ENCODE peak calls at places on chromosomes 11 and 22, in eight cellular contexts. W is HCT116; U is choroid plexus epithelial cell; O is brain microvascular endothelial cell; I is IMR-90; G is sigmoid colon; R is aorta; K is CD4-positive, CD25-positive, alpha-beta regulatory T cell. A is an unnamed sample.

GRCh38 chr22:47392729-47393128 is 630.3 kb downstream of the TBC1D22A start:
- DNase-seq in W (no peak), U (no peak), O (no peak), I (no peak), G (no peak), R (peak; percentile 17), K (no peak), A (no peak)

GRCh38 chr11:2477936-2478335 is 33.1 kb downstream of the KCNQ1 start:
- DNase-seq in W (no peak), U (no peak), O (no peak), I (no peak), G (no peak), R (no peak), K (no peak), A (no peak)

GRCh38 chr11:128465531-128465930 is 121.8 kb downstream of the ETS1 start:
- DNase-seq in W (no peak), U (no peak), O (no peak), I (no peak), G (no peak), R (no peak), K (no peak), A (no peak)

GRCh38 chr22:23180301-23180892 is at the start of gene BCR:
- DNase-seq in W (peak; percentile 34), U (peak; percentile 75), O (peak; percentile 17), I (peak; percentile 65), G (peak; percentile 89), R (peak; percentile 81), K (peak; percentile 80), A (peak; percentile 83)

GRCh38 chr22:49437956-49438355 is 389.7 kb downstream of the BRD1 start:
- DNase-seq in W (no peak), U (no peak), O (no peak), I (no peak), G (peak; percentile 49), R (no peak), K (no peak), A (no peak)

GRCh38 chr11:76265771-76266241 is 59.5 kb upstream of the WNT11 start:
- DNase-seq in W (no peak), U (no peak), O (no peak), I (no peak), G (no peak), R (no peak), K (no peak), A (no peak)

GRCh38 chr11:69280994-69281393 is 13.0 kb upstream of the MYEOV start:
- DNase-seq in W (peak; percentile 68), U (peak; percentile 81), O (peak; percentile 85), I (peak; percentile 64), G (no peak), R (no peak), K (no peak), A (peak; percentile 96)

GRCh38 chr11:97361812-97362378 is 972.1 kb downstream of the JRKL start:
- DNase-seq in W (no peak), U (peak; percentile 42), O (peak; percentile 33), I (no peak), G (no peak), R (no peak), K (no peak), A (peak; percentile 91)

GRCh38 chr11:11608783-11609232 is 13.0 kb downstream of the GALNT18 start:
- DNase-seq in W (no peak), U (peak; percentile 2), O (no peak), I (peak; percentile 71), G (no peak), R (no peak), K (no peak), A (peak; percentile 51)

GRCh38 chr22:25656724-25657123 is 85.3 kb upstream of the MYO18B start:
- DNase-seq in W (no peak), U (no peak), O (no peak), I (no peak), G (no peak), R (no peak), K (peak; percentile 11), A (no peak)

GRCh38 chr11:21396351-21397008 is 727.1 kb downstream of the NELL1 start:
- DNase-seq in W (no peak), U (no peak), O (no peak), I (no peak), G (no peak), R (no peak), K (no peak), A (peak; percentile 1)

GRCh38 chr22:41888638-41889200 is 26.2 kb downstream of the SHISA8 start:
- DNase-seq in W (no peak), U (no peak), O (no peak), I (peak; percentile 58), G (no peak), R (no peak), K (no peak), A (no peak)

GRCh38 chr11:118870396-118871343 is 13.0 kb upstream of the CXCR5 start:
- DNase-seq in W (no peak), U (peak; percentile 68), O (no peak), I (peak; percentile 13), G (peak; percentile 82), R (peak; percentile 66), K (peak; percentile 64), A (no peak)

GRCh38 chr22:47190957-47191323 is 428.5 kb downstream of the TBC1D22A start:
- DNase-seq in W (peak; percentile 8), U (no peak), O (no peak), I (no peak), G (peak; percentile 46), R (no peak), K (no peak), A (no peak)

GRCh38 chr11:43580735-43581369 is 99.7 kb upstream of the HSD17B12 start:
- DNase-seq in W (no peak), U (no peak), O (no peak), I (peak; percentile 24), G (no peak), R (no peak), K (no peak), A (no peak)

GRCh38 chr11:45110562-45110961 is 35.9 kb upstream of the PRDM11 start:
- DNase-seq in W (peak; percentile 64), U (peak; percentile 89), O (peak; percentile 58), I (peak; percentile 68), G (peak; percentile 76), R (no peak), K (peak; percentile 73), A (peak; percentile 80)

GRCh38 chr11:61281581-61282250 is 13.4 kb downstream of the VWCE start:
- DNase-seq in W (peak; percentile 32), U (peak; percentile 59), O (no peak), I (no peak), G (peak; percentile 71), R (no peak), K (no peak), A (peak; percentile 81)

GRCh38 chr11:108221401-108221800 is 1.0 kb downstream of the NPAT start:
- DNase-seq in W (no peak), U (peak; percentile 57), O (peak; percentile 7), I (peak; percentile 45), G (no peak), R (no peak), K (peak; percentile 56), A (no peak)

GRCh38 chr22:19820880-19821522 is 33.7 kb downstream of the GNB1L start:
- DNase-seq in W (no peak), U (no peak), O (no peak), I (no peak), G (peak; percentile 58), R (no peak), K (no peak), A (no peak)

GRCh38 chr11:8032122-8032521 is 45.0 kb downstream of the EIF3F start:
- DNase-seq in W (no peak), U (no peak), O (no peak), I (no peak), G (no peak), R (no peak), K (no peak), A (no peak)

GRCh38 chr11:1082346-1082727 is 7.7 kb downstream of the MUC2 start:
- DNase-seq in W (no peak), U (no peak), O (no peak), I (no peak), G (peak; percentile 57), R (no peak), K (no peak), A (no peak)

GRCh38 chr11:123547180-123547579 is 107.2 kb downstream of the SCN3B start:
- DNase-seq in W (no peak), U (no peak), O (no peak), I (no peak), G (no peak), R (no peak), K (no peak), A (no peak)

GRCh38 chr11:9293646-9294045 is 20.7 kb downstream of the TMEM41B start:
- DNase-seq in W (no peak), U (no peak), O (no peak), I (no peak), G (no peak), R (no peak), K (no peak), A (no peak)

GRCh38 chr11:66011785-66012303 is at the start of gene CST6:
- DNase-seq in W (no peak), U (no peak), O (no peak), I (no peak), G (no peak), R (no peak), K (no peak), A (no peak)
- H3K4me3 ChIP-seq in W (peak within 1 kb of the TSS; percentile 44), U (no peak within 1 kb of the TSS), O (no peak within 1 kb of the TSS), I (no peak within 1 kb of the TSS), G (peak within 1 kb of the TSS; percentile 37), R (no peak within 1 kb of the TSS), K (no peak within 1 kb of the TSS), A (no peak within 1 kb of the TSS)

GRCh38 chr11:66072518-66072917 is 2.4 kb downstream of the PACS1 start:
- DNase-seq in W (no peak), U (no peak), O (no peak), I (no peak), G (no peak), R (no peak), K (no peak), A (no peak)
- H3K4me3 ChIP-seq in W (no peak overlapping the region), U (no peak overlapping the region), O (peak overlapping the region; percentile 72), I (no peak overlapping the region), G (no peak overlapping the region), R (no peak overlapping the region), K (peak overlapping the region; percentile 99), A (no peak overlapping the region)

DNA sequence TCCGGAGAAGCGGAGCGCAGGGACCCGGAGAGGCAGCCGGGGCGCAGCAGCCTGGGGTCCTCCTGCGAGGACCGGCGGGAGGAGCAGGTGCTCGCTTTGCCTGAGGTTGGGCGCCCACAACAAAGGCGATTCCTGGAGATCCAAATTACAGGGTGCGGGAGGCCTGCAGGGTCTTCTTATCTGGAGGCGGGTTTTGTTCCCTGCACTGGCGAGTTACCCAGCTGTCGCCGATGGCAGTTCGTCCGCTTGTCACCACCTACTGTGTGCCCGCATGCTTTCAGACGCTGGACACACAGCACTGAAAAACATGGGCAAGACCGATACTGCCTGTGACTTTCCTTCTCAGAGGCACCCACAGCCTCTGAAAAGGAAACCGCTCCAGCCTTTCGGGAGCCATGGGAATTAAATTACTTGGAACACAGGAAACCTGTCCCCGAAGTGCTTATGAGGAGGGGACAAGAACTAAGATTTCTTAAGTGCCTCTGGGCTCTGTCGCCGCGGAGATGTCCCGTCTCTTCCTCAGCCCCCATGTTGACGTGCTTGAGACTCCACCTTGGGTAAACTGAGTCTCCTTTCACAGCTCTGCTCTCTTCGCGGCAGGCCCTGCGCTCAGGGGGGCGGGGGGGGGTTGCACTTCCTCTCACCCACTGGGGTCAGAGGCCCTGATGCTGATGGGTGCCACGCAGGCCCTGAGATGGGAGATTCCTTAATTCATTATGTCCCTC is 1.3 kb upstream of the ZFTA start:
- DNase-seq in W (no peak), U (peak; percentile 22), O (no peak), I (no peak), G (peak; percentile 67), R (no peak), K (no peak), A (no peak)
- H3K4me3 ChIP-seq in W (no peak overlapping the region), U (peak overlapping the region; percentile 65), O (peak overlapping the region; percentile 72), I (peak overlapping the region; percentile 59), G (peak overlapping the region; percentile 72), R (peak overlapping the region; percentile 96), K (no peak overlapping the region), A (no peak overlapping the region)

GRCh38 chr11:17718510-17718962 is 835 bp upstream of the MYOD1 start:
- DNase-seq in W (no peak), U (no peak), O (no peak), I (no peak), G (no peak), R (no peak), K (no peak), A (no peak)
- H3K4me3 ChIP-seq in W (no peak overlapping the region), U (no peak overlapping the region), O (no peak overlapping the region), I (no peak overlapping the region), G (no peak overlapping the region), R (no peak overlapping the region), K (no peak overlapping the region), A (no peak overlapping the region)

A was measured in epithelial cell of esophagus.